ENCODE peak calls at places on chromosomes 5 and 9, in eight cellular contexts. One of them, this sample, is unnamed.

GRCh38 chr5:129973716-129974426 is 69.6 kb downstream of the CHSY3 start:
- DNase-seq in spleen: no peak
- DNase-seq in kidney epithelial cell: no peak
- DNase-seq in foreskin fibroblast: peak; percentile 67
- DNase-seq in GM12865: no peak
- DNase-seq in hepatocyte: no peak
- DNase-seq in right atrium auricular region: no peak
- DNase-seq in mucosa of descending colon: no peak
- DNase-seq in this sample: no peak

GRCh38 chr9:70603020-70603411 is 188.6 kb upstream of the KLF9 start:
- DNase-seq in kidney epithelial cell: no peak
- DNase-seq in GM12865: peak; percentile 28
- DNase-seq in foreskin fibroblast: no peak
- DNase-seq in mucosa of descending colon: no peak
- DNase-seq in spleen: no peak
- DNase-seq in hepatocyte: no peak
- DNase-seq in right atrium auricular region: no peak
- DNase-seq in this sample: no peak

GRCh38 chr5:108315829-108316228 is 66.1 kb downstream of the FBXL17 start:
- DNase-seq in mucosa of descending colon: no peak
- DNase-seq in foreskin fibroblast: peak; percentile 9
- DNase-seq in GM12865: no peak
- DNase-seq in kidney epithelial cell: no peak
- DNase-seq in right atrium auricular region: no peak
- DNase-seq in spleen: no peak
- DNase-seq in hepatocyte: no peak
- DNase-seq in this sample: no peak

GRCh38 chr9:70411141-70411929 is 3.1 kb downstream of the KLF9 start:
- DNase-seq in hepatocyte: peak; percentile 37
- DNase-seq in kidney epithelial cell: no peak
- DNase-seq in spleen: peak; percentile 79
- DNase-seq in GM12865: no peak
- DNase-seq in mucosa of descending colon: peak; percentile 69
- DNase-seq in foreskin fibroblast: peak; percentile 93
- DNase-seq in right atrium auricular region: peak; percentile 84
- DNase-seq in this sample: no peak

GRCh38 chr5:149638546-149639241 is 57.4 kb downstream of the ARHGEF37 start:
- DNase-seq in mucosa of descending colon: no peak
- DNase-seq in spleen: no peak
- DNase-seq in hepatocyte: no peak
- DNase-seq in GM12865: no peak
- DNase-seq in foreskin fibroblast: no peak
- DNase-seq in kidney epithelial cell: no peak
- DNase-seq in right atrium auricular region: no peak
- DNase-seq in this sample: no peak

GRCh38 chr9:77708416-77708815 is 60.3 kb upstream of the GNA14 start:
- DNase-seq in spleen: no peak
- DNase-seq in mucosa of descending colon: no peak
- DNase-seq in right atrium auricular region: no peak
- DNase-seq in foreskin fibroblast: peak; percentile 76
- DNase-seq in hepatocyte: no peak
- DNase-seq in GM12865: no peak
- DNase-seq in kidney epithelial cell: no peak
- DNase-seq in this sample: no peak

GRCh38 chr9:97571664-97572063 is 61.5 kb downstream of the TSTD2 start:
- DNase-seq in kidney epithelial cell: no peak
- DNase-seq in GM12865: no peak
- DNase-seq in foreskin fibroblast: no peak
- DNase-seq in hepatocyte: peak; percentile 58
- DNase-seq in mucosa of descending colon: no peak
- DNase-seq in right atrium auricular region: peak; percentile 54
- DNase-seq in spleen: no peak
- DNase-seq in this sample: no peak

GRCh38 chr5:162488077-162488476 is 420.5 kb downstream of the GABRG2 start:
- DNase-seq in kidney epithelial cell: no peak
- DNase-seq in hepatocyte: no peak
- DNase-seq in foreskin fibroblast: no peak
- DNase-seq in GM12865: no peak
- DNase-seq in right atrium auricular region: no peak
- DNase-seq in spleen: no peak
- DNase-seq in mucosa of descending colon: no peak
- DNase-seq in this sample: no peak

GRCh38 chr9:69376651-69377050 is 51.6 kb downstream of the ENTREP1 start:
- DNase-seq in foreskin fibroblast: peak; percentile 87
- DNase-seq in kidney epithelial cell: peak; percentile 69
- DNase-seq in mucosa of descending colon: peak; percentile 7
- DNase-seq in right atrium auricular region: peak; percentile 68
- DNase-seq in GM12865: no peak
- DNase-seq in hepatocyte: peak; percentile 20
- DNase-seq in spleen: no peak
- DNase-seq in this sample: no peak

GRCh38 chr5:73596705-73597328 is 29.2 kb upstream of the ARHGEF28 start:
- DNase-seq in hepatocyte: peak; percentile 63
- DNase-seq in GM12865: peak; percentile 65
- DNase-seq in kidney epithelial cell: no peak
- DNase-seq in right atrium auricular region: no peak
- DNase-seq in spleen: no peak
- DNase-seq in mucosa of descending colon: peak; percentile 84
- DNase-seq in foreskin fibroblast: peak; percentile 47
- DNase-seq in this sample: no peak

GRCh38 chr5:56155085-56155484 is 78.0 kb downstream of the ANKRD55 start:
- DNase-seq in foreskin fibroblast: no peak
- DNase-seq in right atrium auricular region: no peak
- DNase-seq in mucosa of descending colon: no peak
- DNase-seq in hepatocyte: no peak
- DNase-seq in kidney epithelial cell: no peak
- DNase-seq in spleen: no peak
- DNase-seq in GM12865: peak; percentile 45
- DNase-seq in this sample: no peak

GRCh38 chr5:135814254-135814653 is 20.2 kb upstream of the SLC25A48 start:
- DNase-seq in right atrium auricular region: no peak
- DNase-seq in GM12865: no peak
- DNase-seq in mucosa of descending colon: no peak
- DNase-seq in spleen: peak; percentile 44
- DNase-seq in kidney epithelial cell: no peak
- DNase-seq in foreskin fibroblast: no peak
- DNase-seq in hepatocyte: peak; percentile 50
- DNase-seq in this sample: no peak

GRCh38 chr5:178661836-178662540 is 35.1 kb upstream of the CLK4 start:
- DNase-seq in GM12865: no peak
- DNase-seq in right atrium auricular region: no peak
- DNase-seq in hepatocyte: no peak
- DNase-seq in mucosa of descending colon: no peak
- DNase-seq in foreskin fibroblast: no peak
- DNase-seq in spleen: no peak
- DNase-seq in kidney epithelial cell: no peak
- DNase-seq in this sample: no peak

GRCh38 chr5:10579537-10580521 is 16.0 kb downstream of the ANKRD33B start:
- DNase-seq in spleen: peak; percentile 68
- DNase-seq in kidney epithelial cell: no peak
- DNase-seq in mucosa of descending colon: no peak
- DNase-seq in right atrium auricular region: peak; percentile 38
- DNase-seq in hepatocyte: no peak
- DNase-seq in GM12865: no peak
- DNase-seq in foreskin fibroblast: no peak
- DNase-seq in this sample: no peak

GRCh38 chr5:180618487-180618829 is 27.2 kb upstream of the SCGB3A1 start:
- DNase-seq in kidney epithelial cell: no peak
- DNase-seq in hepatocyte: no peak
- DNase-seq in right atrium auricular region: no peak
- DNase-seq in foreskin fibroblast: no peak
- DNase-seq in mucosa of descending colon: no peak
- DNase-seq in spleen: no peak
- DNase-seq in GM12865: no peak
- DNase-seq in this sample: no peak

GRCh38 chr5:74581988-74582365 is 58.6 kb downstream of the ENC1 start:
- DNase-seq in mucosa of descending colon: peak; percentile 73
- DNase-seq in spleen: no peak
- DNase-seq in kidney epithelial cell: no peak
- DNase-seq in right atrium auricular region: no peak
- DNase-seq in GM12865: no peak
- DNase-seq in hepatocyte: no peak
- DNase-seq in foreskin fibroblast: no peak
- DNase-seq in this sample: no peak

GRCh38 chr5:73205309-73205708 is 32.3 kb downstream of the TMEM174 start:
- DNase-seq in GM12865: no peak
- DNase-seq in right atrium auricular region: no peak
- DNase-seq in kidney epithelial cell: no peak
- DNase-seq in spleen: no peak
- DNase-seq in mucosa of descending colon: no peak
- DNase-seq in hepatocyte: no peak
- DNase-seq in foreskin fibroblast: no peak
- DNase-seq in this sample: no peak

GRCh38 chr5:162603399-162603798 is 535.8 kb downstream of the GABRG2 start:
- DNase-seq in mucosa of descending colon: no peak
- DNase-seq in right atrium auricular region: no peak
- DNase-seq in spleen: no peak
- DNase-seq in foreskin fibroblast: no peak
- DNase-seq in GM12865: no peak
- DNase-seq in kidney epithelial cell: no peak
- DNase-seq in hepatocyte: no peak
- DNase-seq in this sample: no peak

GRCh38 chr5:143499480-143500114 is 96.1 kb upstream of the NR3C1 start:
- DNase-seq in GM12865: peak; percentile 5
- DNase-seq in spleen: no peak
- DNase-seq in mucosa of descending colon: no peak
- DNase-seq in kidney epithelial cell: no peak
- DNase-seq in right atrium auricular region: no peak
- DNase-seq in hepatocyte: no peak
- DNase-seq in foreskin fibroblast: peak; percentile 17
- DNase-seq in this sample: no peak
- TF ChIP-seq CTCF in GM12865: no peak
- TF ChIP-seq CTCF in spleen: no peak
- TF ChIP-seq CTCF in mucosa of descending colon: no peak
- TF ChIP-seq CTCF in kidney epithelial cell: no peak
- TF ChIP-seq CTCF in right atrium auricular region: no peak
- TF ChIP-seq CTCF in hepatocyte: no peak
- TF ChIP-seq CTCF in foreskin fibroblast: no peak
- TF ChIP-seq CTCF in this sample: no peak

DNA sequence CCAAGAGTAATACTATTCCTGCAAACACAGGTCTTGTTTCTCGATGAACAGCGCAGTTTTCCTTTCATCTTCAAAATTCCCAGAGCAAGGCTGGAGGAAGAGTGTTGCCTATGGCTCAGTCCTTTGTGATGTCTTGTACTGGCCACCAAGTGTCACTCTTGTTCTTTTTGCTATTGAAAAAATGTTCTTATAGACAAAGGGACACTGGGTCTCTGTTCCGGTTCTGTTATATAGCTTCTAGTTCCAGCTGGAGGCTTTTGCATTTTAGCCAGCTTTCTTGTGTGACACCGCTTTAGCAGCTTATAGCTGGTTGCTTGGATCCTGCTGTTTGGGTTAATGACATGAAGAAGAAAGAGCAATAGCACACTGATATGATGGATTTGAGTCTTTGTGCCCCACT is 343.7 kb upstream of the KCNN2 start:
- DNase-seq in mucosa of descending colon: no peak
- DNase-seq in right atrium auricular region: no peak
- DNase-seq in GM12865: no peak
- DNase-seq in kidney epithelial cell: no peak
- DNase-seq in hepatocyte: peak; percentile 18
- DNase-seq in spleen: no peak
- DNase-seq in foreskin fibroblast: peak; percentile 1
- DNase-seq in this sample: no peak
- TF ChIP-seq CTCF in mucosa of descending colon: no peak
- TF ChIP-seq CTCF in right atrium auricular region: no peak
- TF ChIP-seq CTCF in GM12865: no peak
- TF ChIP-seq CTCF in kidney epithelial cell: no peak
- TF ChIP-seq CTCF in hepatocyte: peak; percentile 46
- TF ChIP-seq CTCF in spleen: no peak
- TF ChIP-seq CTCF in foreskin fibroblast: no peak
- TF ChIP-seq CTCF in this sample: no peak

DNA sequence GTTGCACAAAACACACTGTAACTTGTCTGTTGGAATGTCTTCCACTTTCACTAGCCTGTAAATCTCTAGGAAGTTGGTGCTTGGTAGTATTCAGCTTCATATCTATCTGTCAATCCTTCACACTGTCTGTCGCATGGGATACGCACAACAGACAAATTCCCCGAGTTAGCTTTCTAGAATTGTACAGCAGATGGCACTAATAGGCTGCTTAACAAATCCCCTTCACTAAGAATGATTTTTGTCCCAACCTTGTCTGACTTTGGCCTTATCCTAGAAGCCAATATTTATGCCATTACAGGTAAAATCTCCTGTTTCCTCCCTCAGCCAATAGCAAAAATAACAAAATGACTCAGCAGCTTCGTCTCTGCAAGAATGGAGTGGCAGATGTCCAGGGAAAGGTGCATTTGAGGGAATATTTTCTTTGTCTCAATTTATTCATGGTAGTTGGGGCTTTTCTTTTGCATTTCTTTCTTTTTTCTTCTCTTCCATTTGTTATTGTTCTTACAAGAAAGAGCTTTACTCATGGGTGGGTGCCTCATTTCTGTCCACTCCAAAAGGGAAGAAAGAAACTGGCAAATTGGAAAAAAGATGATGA is 3.1 kb downstream of the NUDT2 start:
- DNase-seq in hepatocyte: peak; percentile 71
- DNase-seq in right atrium auricular region: no peak
- DNase-seq in spleen: no peak
- DNase-seq in GM12865: peak; percentile 39
- DNase-seq in foreskin fibroblast: peak; percentile 61
- DNase-seq in kidney epithelial cell: peak; percentile 21
- DNase-seq in mucosa of descending colon: peak; percentile 49
- DNase-seq in this sample: no peak
- TF ChIP-seq CTCF in hepatocyte: peak; percentile 69
- TF ChIP-seq CTCF in right atrium auricular region: peak; percentile 28
- TF ChIP-seq CTCF in spleen: peak; percentile 34
- TF ChIP-seq CTCF in GM12865: peak; percentile 22
- TF ChIP-seq CTCF in foreskin fibroblast: peak; percentile 46
- TF ChIP-seq CTCF in kidney epithelial cell: peak; percentile 52
- TF ChIP-seq CTCF in mucosa of descending colon: no peak
- TF ChIP-seq CTCF in this sample: peak; percentile 48

GRCh38 chr5:82599692-82600091 is 321.5 kb upstream of the RPS23 start:
- DNase-seq in mucosa of descending colon: no peak
- DNase-seq in GM12865: no peak
- DNase-seq in foreskin fibroblast: no peak
- DNase-seq in spleen: no peak
- DNase-seq in hepatocyte: no peak
- DNase-seq in kidney epithelial cell: no peak
- DNase-seq in right atrium auricular region: no peak
- DNase-seq in this sample: no peak

GRCh38 chr5:82599030-82599429 is 320.9 kb upstream of the RPS23 start:
- DNase-seq in kidney epithelial cell: no peak
- DNase-seq in hepatocyte: no peak
- DNase-seq in spleen: no peak
- DNase-seq in GM12865: no peak
- DNase-seq in right atrium auricular region: no peak
- DNase-seq in mucosa of descending colon: no peak
- DNase-seq in foreskin fibroblast: no peak
- DNase-seq in this sample: no peak

GRCh38 chr5:82594097-82594496 is 315.9 kb upstream of the RPS23 start:
- DNase-seq in spleen: no peak
- DNase-seq in foreskin fibroblast: peak; percentile 3
- DNase-seq in kidney epithelial cell: no peak
- DNase-seq in hepatocyte: peak; percentile 33
- DNase-seq in GM12865: no peak
- DNase-seq in right atrium auricular region: no peak
- DNase-seq in mucosa of descending colon: no peak
- DNase-seq in this sample: no peak

GRCh38 chr5:82595083-82595482 is 316.9 kb upstream of the RPS23 start:
- DNase-seq in right atrium auricular region: no peak
- DNase-seq in spleen: no peak
- DNase-seq in hepatocyte: peak; percentile 79
- DNase-seq in kidney epithelial cell: no peak
- DNase-seq in mucosa of descending colon: peak; percentile 65
- DNase-seq in GM12865: no peak
- DNase-seq in foreskin fibroblast: no peak
- DNase-seq in this sample: no peak

GRCh38 chr5:82597437-82597836 is 319.3 kb upstream of the RPS23 start:
- DNase-seq in right atrium auricular region: no peak
- DNase-seq in kidney epithelial cell: no peak
- DNase-seq in hepatocyte: no peak
- DNase-seq in GM12865: no peak
- DNase-seq in spleen: no peak
- DNase-seq in foreskin fibroblast: no peak
- DNase-seq in mucosa of descending colon: no peak
- DNase-seq in this sample: no peak
- TF ChIP-seq CTCF in right atrium auricular region: no peak
- TF ChIP-seq CTCF in kidney epithelial cell: peak; percentile 17
- TF ChIP-seq CTCF in hepatocyte: no peak
- TF ChIP-seq CTCF in GM12865: peak; percentile 18
- TF ChIP-seq CTCF in spleen: no peak
- TF ChIP-seq CTCF in foreskin fibroblast: no peak
- TF ChIP-seq CTCF in mucosa of descending colon: no peak
- TF ChIP-seq CTCF in this sample: peak; percentile 40